ENCODE peak calls at places on chromosomes 3 and 15, in six cellular contexts. N is stomach, O is substantia nigra, Q is endothelial cell of umbilical vein, P is sigmoid colon, E is GM23338. X is an unnamed sample.

GRCh38 chr3:141336672-141337522 is 31.4 kb upstream of the ZBTB38 start:
- DNase-seq in P (no peak), Q (no peak), N (no peak), E (no peak), O (no peak), X (no peak)

GRCh38 chr15:66496951-66497501 is 536 bp downstream of the SNAPC5 start:
- DNase-seq in Q (no peak), O (no peak), N (no peak), P (no peak), E (no peak), X (no peak)

GRCh38 chr3:152202976-152203626 is 65.6 kb upstream of the MBNL1 start:
- DNase-seq in Q (no peak), O (no peak), E (no peak), N (no peak), P (no peak), X (no peak)

GRCh38 chr15:69410290-69410874 is 3.8 kb upstream of the KIF23 start:
- DNase-seq in P (no peak), N (no peak), Q (peak), O (no peak), E (peak), X (peak)

GRCh38 chr3:95705786-95706418 is 1108.5 kb upstream of the EPHA6 start:
- DNase-seq in P (no peak), Q (peak), E (no peak), O (no peak), N (no peak), X (no peak)

GRCh38 chr3:43405888-43406636 is 119.7 kb downstream of the SNRK start:
- DNase-seq in P (no peak), O (no peak), E (no peak), N (no peak), Q (no peak), X (no peak)

GRCh38 chr3:161700998-161701397 is 204.4 kb downstream of the OTOL1 start:
- DNase-seq in P (no peak), Q (no peak), N (no peak), E (peak), O (no peak), X (no peak)

GRCh38 chr3:28328188-28329151 is 20.1 kb upstream of the ZCWPW2 start:
- DNase-seq in E (peak), N (no peak), Q (peak), O (no peak), P (no peak), X (no peak)

GRCh38 chr3:197432407-197433127 is 123.2 kb downstream of the BDH1 start:
- DNase-seq in E (no peak), P (no peak), N (peak), O (no peak), Q (no peak), X (no peak)

GRCh38 chr15:22933641-22934061 is 46.5 kb downstream of the CYFIP1 start:
- DNase-seq in O (no peak), E (no peak), P (no peak), Q (peak), N (peak), X (no peak)

GRCh38 chr3:65436580-65436979 is 602.1 kb downstream of the MAGI1 start:
- DNase-seq in O (no peak), E (peak), N (no peak), Q (peak), P (no peak), X (peak)

GRCh38 chr3:152635354-152635753 is 199.6 kb upstream of the P2RY1 start:
- DNase-seq in O (no peak), Q (no peak), N (no peak), E (no peak), P (no peak), X (no peak)

GRCh38 chr15:51917493-51917892 is 54.1 kb downstream of the LEO1 start:
- DNase-seq in E (peak), Q (peak), P (no peak), O (no peak), N (no peak), X (peak)

GRCh38 chr15:86650084-86650483 is 570.4 kb downstream of the AGBL1 start:
- DNase-seq in E (no peak), Q (no peak), N (no peak), O (no peak), P (no peak), X (no peak)

GRCh38 chr3:58039609-58040008 is 31.4 kb downstream of the FLNB start:
- DNase-seq in O (no peak), N (no peak), E (no peak), P (peak), Q (no peak), X (no peak)

GRCh38 chr3:71447803-71448202 is 135.7 kb downstream of the FOXP1 start:
- DNase-seq in P (no peak), O (no peak), E (no peak), N (no peak), Q (no peak), X (no peak)

GRCh38 chr3:133910422-133910821 is 14.7 kb upstream of the RAB6B start:
- DNase-seq in P (no peak), Q (no peak), N (no peak), E (peak), O (no peak), X (no peak)

GRCh38 chr15:74375303-74375693 is 7.9 kb upstream of the CYP11A1 start:
- DNase-seq in P (peak), E (peak), O (no peak), Q (peak), N (peak), X (peak)

GRCh38 chr15:57878573-57878972 is 172.1 kb downstream of the POLR2M start:
- DNase-seq in P (no peak), E (no peak), Q (peak), N (no peak), O (no peak), X (no peak)

GRCh38 chr15:66720206-66721010 is 18.4 kb downstream of the SMAD6 start:
- DNase-seq in E (no peak), N (peak), O (no peak), Q (peak), P (no peak), X (peak)

GRCh38 chr3:76941376-76941775 is 98.5 kb upstream of the ROBO2 start:
- DNase-seq in P (no peak), N (no peak), E (no peak), Q (no peak), O (no peak), X (no peak)

GRCh38 chr3:159674583-159674982 is 314.1 kb upstream of the IL12A start:
- DNase-seq in Q (no peak), E (no peak), O (no peak), P (no peak), N (no peak), X (no peak)

GRCh38 chr3:105781871-105782270 is 86.9 kb downstream of the CBLB start:
- DNase-seq in P (no peak), E (no peak), Q (no peak), O (no peak), N (no peak), X (no peak)

GRCh38 chr3:125207949-125208568 is 4.5 kb downstream of the SLC12A8 start:
- DNase-seq in O (no peak), N (no peak), E (no peak), Q (no peak), P (no peak), X (peak)

GRCh38 chr3:29333520-29333919 is 52.6 kb downstream of the RBMS3 start:
- DNase-seq in O (no peak), N (no peak), Q (no peak), E (no peak), P (no peak), X (no peak)

GRCh38 chr3:181718416-181718815 is 6.7 kb downstream of the SOX2 start:
- DNase-seq in P (no peak), O (no peak), Q (no peak), E (no peak), N (no peak), X (no peak)

GRCh38 chr3:14439501-14440167 is 37.2 kb downstream of the SLC6A6 start:
- DNase-seq in N (peak), E (no peak), Q (peak), P (peak), O (no peak), X (peak)

GRCh38 chr3:195212749-195213085 is 58.2 kb downstream of the XXYLT1 start:
- DNase-seq in Q (no peak), P (peak), O (no peak), N (no peak), E (no peak), X (no peak)

GRCh38 chr3:188294823-188295487 is 141.0 kb downstream of the LPP start:
- DNase-seq in N (peak), E (no peak), O (no peak), Q (peak), P (no peak), X (no peak)
- H3K27ac ChIP-seq in N (peak), E (no peak), O (peak), Q (peak), P (peak), X (peak)

GRCh38 chr15:77192451-77192850 is 121.5 kb upstream of the TSPAN3 start:
- DNase-seq in O (no peak), E (peak), N (no peak), P (no peak), Q (no peak), X (no peak)

GRCh38 chr15:77186518-77187095 is 115.7 kb upstream of the TSPAN3 start:
- DNase-seq in E (peak), N (no peak), Q (peak), P (no peak), O (no peak), X (no peak)

GRCh38 chr15:77185242-77185785 is 114.4 kb upstream of the TSPAN3 start:
- DNase-seq in N (no peak), Q (peak), O (no peak), E (no peak), P (no peak), X (no peak)

GRCh38 chr15:77191230-77191834 is 120.4 kb upstream of the TSPAN3 start:
- DNase-seq in Q (no peak), E (no peak), N (no peak), P (no peak), O (no peak), X (no peak)

GRCh38 chr15:77187751-77188464 is 117.0 kb upstream of the TSPAN3 start:
- DNase-seq in Q (peak), O (no peak), N (no peak), P (no peak), E (no peak), X (peak)
- H3K27ac ChIP-seq in Q (peak), O (peak), N (peak), P (peak), E (no peak), X (peak)

DNA sequence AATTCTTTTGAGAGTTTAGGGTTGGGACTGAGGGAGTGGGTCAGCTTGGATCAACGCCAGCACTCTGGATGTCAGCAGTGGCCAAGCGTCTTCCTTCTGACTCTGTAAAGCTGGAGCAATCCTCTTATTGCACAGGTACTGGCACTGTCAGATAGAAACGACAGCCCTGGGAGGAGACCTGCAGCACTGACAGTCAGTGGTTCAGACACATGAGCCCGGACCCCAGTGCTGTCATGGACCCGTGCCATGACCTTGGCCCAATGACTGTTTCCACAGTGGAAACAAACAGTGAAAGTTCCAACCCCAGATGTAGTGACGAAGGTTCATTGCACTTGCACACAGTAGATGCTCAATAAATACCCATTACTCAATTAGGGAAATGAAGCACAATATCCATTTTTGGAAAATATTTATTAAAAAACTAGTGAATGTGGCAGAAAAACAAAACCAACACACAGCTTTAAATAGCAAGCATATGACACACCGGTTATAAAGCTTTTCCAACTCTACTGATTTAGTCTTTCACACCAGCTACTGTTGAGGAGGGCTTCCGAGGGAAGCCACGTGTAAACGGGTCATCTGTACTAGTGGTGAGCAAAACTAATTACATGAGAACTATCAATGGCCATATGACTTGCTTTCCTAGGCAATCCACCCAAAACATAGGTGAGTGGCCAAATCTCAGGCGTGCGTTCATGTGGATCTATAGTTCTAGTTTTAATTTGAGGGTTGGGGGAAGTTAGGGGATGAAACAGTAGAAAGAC is 22.1 kb downstream of the SIAH2 start:
- DNase-seq in Q (no peak), E (no peak), O (no peak), N (no peak), P (no peak), X (no peak)
- H3K27ac ChIP-seq in Q (no peak), E (no peak), O (no peak), N (no peak), P (no peak), X (no peak)

GRCh38 chr15:64846246-64846645 is 4.5 kb downstream of the PLEKHO2 start:
- DNase-seq in O (no peak), P (peak), E (no peak), Q (no peak), N (no peak), X (no peak)
- H3K27ac ChIP-seq in O (peak), P (peak), E (no peak), Q (no peak), N (peak), X (peak)

GRCh38 chr3:100030346-100030745 is 84.0 kb downstream of the FILIP1L start:
- DNase-seq in E (no peak), P (no peak), Q (no peak), O (no peak), N (no peak), X (peak)

GRCh38 chr3:100030914-100031313 is 83.4 kb downstream of the FILIP1L start:
- DNase-seq in Q (no peak), N (no peak), P (no peak), O (no peak), E (no peak), X (no peak)

GRCh38 chr3:100032262-100032661 is 82.0 kb downstream of the FILIP1L start:
- DNase-seq in N (no peak), E (no peak), Q (no peak), P (no peak), O (no peak), X (no peak)

GRCh38 chr3:100033814-100034490 is 80.3 kb downstream of the FILIP1L start:
- DNase-seq in O (no peak), P (no peak), E (no peak), N (no peak), Q (no peak), X (no peak)

DNA sequence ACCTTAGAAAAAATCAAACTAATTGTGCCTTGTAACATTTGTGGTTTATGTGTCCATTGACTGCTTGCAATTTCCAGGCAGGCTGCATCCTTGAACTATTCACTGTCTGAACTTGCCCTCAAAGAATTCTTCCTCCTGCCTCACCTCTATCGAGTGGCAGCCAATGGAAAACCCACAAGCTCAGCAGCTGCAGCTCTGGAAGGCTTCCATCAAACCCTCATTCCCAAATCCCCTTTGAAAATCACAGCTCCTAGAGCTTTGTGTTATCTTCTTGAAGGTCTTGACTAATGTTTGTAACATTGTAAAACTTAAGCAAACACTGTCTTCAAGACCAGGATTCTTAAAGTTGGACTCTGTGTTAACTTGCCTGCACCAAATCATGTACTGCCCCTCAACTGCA is 81.1 kb downstream of the FILIP1L start:
- DNase-seq in O (no peak), N (no peak), E (no peak), P (no peak), Q (no peak), X (no peak)
- H3K27ac ChIP-seq in O (no peak), N (no peak), E (no peak), P (peak), Q (no peak), X (no peak)

DNA sequence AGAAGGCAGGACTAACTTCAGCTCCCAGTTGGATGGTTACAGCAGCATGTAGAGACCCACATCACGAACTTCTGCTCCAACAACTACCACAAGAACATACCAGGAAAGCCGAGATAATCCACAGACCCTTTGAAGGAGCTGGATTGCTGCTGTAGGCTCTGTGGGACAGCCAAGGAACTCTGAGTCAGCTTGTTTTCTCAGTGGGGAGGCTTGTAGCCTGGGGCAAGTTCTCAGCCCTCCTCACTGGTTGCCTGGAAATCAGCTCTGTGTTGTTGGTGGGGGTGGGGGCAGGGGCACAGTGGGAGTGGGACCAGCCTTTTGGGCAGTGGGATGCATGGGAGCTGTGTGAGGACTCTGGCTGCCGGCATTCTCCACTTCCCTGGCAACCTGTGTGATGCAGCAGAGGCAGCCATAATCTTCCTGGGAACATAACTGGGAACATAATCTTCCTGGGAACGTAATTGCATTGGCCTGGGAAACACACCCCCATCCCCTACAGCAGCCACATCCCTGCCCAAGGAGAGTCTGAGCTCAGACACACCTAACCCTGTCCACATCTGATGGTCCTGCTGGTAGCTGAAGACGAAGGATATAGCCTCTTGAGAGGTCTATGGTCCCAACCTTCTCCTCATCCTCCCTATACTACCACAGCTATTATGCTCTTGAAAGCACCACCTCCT is 153.1 kb downstream of the PEAK1 start:
- DNase-seq in O (no peak), P (no peak), Q (no peak), E (no peak), N (no peak), X (no peak)
- H3K27ac ChIP-seq in O (no peak), P (no peak), Q (no peak), E (no peak), N (no peak), X (no peak)

DNA sequence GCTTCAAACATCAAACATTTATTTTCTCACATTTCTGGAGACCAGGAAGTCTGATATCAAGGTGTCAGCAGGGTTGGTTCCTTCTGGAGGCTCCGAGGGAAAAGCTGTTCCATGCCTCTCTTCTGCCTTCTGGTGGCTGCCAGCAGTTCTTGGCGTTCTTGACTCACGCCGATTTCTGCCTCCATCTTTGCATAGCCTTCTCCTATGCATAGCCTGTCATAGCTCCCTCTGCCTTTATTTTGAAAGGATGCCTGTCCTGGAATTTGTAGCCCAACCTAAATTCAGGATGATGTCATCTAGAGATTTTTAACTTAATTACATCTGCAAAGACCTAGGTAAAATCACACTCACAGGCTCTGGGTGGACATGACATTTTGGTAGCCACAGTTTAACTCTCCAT is 70.4 kb downstream of the RGMA start:
- DNase-seq in Q (no peak), P (no peak), O (no peak), E (peak), N (no peak), X (no peak)
- H3K27ac ChIP-seq in Q (no peak), P (no peak), O (no peak), E (no peak), N (no peak), X (no peak)

X was measured in thyroid gland.